ENCODE peak calls at places on chromosomes 11 and 22, in four cellular contexts. H, G, E and I are unnamed samples.

GRCh38 chr22:39463931-39464390 is 7.1 kb downstream of the MGAT3 start:
- DNase-seq in H (no peak), G (no peak), E (no peak), I (no peak)

GRCh38 chr11:103202048-103202651 is 92.9 kb downstream of the DYNC2H1 start:
- DNase-seq in H (no peak), G (peak; percentile 10), E (no peak), I (peak; percentile 1)

GRCh38 chr11:71435278-71435951 is 12.8 kb downstream of the DHCR7 start:
- DNase-seq in H (no peak), G (no peak), E (no peak), I (no peak)

GRCh38 chr11:47001666-47002285 is 65.2 kb downstream of the CSTPP1 start:
- DNase-seq in H (no peak), G (no peak), E (no peak), I (no peak)

GRCh38 chr11:124285610-124286344 is 28.0 kb downstream of the OR8D1 start:
- DNase-seq in H (no peak), G (no peak), E (no peak), I (no peak)

GRCh38 chr11:36014499-36014898 is 70.6 kb downstream of the LDLRAD3 start:
- DNase-seq in H (no peak), G (no peak), E (no peak), I (no peak)

GRCh38 chr11:34653851-34654490 is 33.1 kb downstream of the EHF start:
- DNase-seq in H (no peak), G (peak; percentile 92), E (no peak), I (no peak)

GRCh38 chr11:22276535-22276934 is 61.6 kb upstream of the SLC17A6 start:
- DNase-seq in H (no peak), G (no peak), E (no peak), I (no peak)

GRCh38 chr11:113615098-113615497 is 91.0 kb downstream of the TMPRSS5 start:
- DNase-seq in H (no peak), G (no peak), E (no peak), I (no peak)

GRCh38 chr11:117610045-117610444 is 187.0 kb downstream of the DSCAML1 start:
- DNase-seq in H (no peak), G (no peak), E (peak; percentile 70), I (no peak)

GRCh38 chr11:15991174-15991655 is 365.1 kb downstream of the SOX6 start:
- DNase-seq in H (no peak), G (no peak), E (no peak), I (no peak)

GRCh38 chr11:94328587-94329080 is 24.3 kb downstream of the IZUMO1R start:
- DNase-seq in H (no peak), G (no peak), E (no peak), I (no peak)

GRCh38 chr11:12029738-12030363 is 21.4 kb upstream of the DKK3 start:
- DNase-seq in H (no peak), G (peak; percentile 61), E (no peak), I (no peak)

GRCh38 chr11:71129624-71130023 is 122.8 kb downstream of the SHANK2 start:
- DNase-seq in H (no peak), G (no peak), E (no peak), I (no peak)

GRCh38 chr11:121688860-121689614 is 236.3 kb upstream of the SORL1-AS1 start:
- DNase-seq in H (peak; percentile 17), G (peak; percentile 75), E (no peak), I (no peak)

GRCh38 chr11:121930004-121930965 is 185.7 kb downstream of the BLID start:
- DNase-seq in H (no peak), G (no peak), E (peak; percentile 7), I (no peak)

GRCh38 chr11:67354314-67355022 is 1.1 kb upstream of the POLD4 start:
- DNase-seq in H (no peak), G (peak; percentile 97), E (no peak), I (no peak)

GRCh38 chr11:117815262-117815803 is 9.2 kb downstream of the FXYD2 start:
- DNase-seq in H (no peak), G (no peak), E (peak; percentile 94), I (no peak)

GRCh38 chr11:102144357-102145342 is 34.4 kb downstream of the YAP1 start:
- DNase-seq in H (no peak), G (peak; percentile 60), E (no peak), I (no peak)

GRCh38 chr22:17777005-17777716 is 2.9 kb upstream of the BID start:
- DNase-seq in H (no peak), G (peak; percentile 53), E (peak; percentile 87), I (no peak)

GRCh38 chr11:62909107-62909894 is 11.9 kb downstream of the CHRM1 start:
- DNase-seq in H (peak; percentile 91), G (peak; percentile 70), E (no peak), I (peak; percentile 90)

GRCh38 chr22:23847310-23847920 is 8.6 kb upstream of the DERL3 start:
- DNase-seq in H (no peak), G (no peak), E (no peak), I (no peak)

GRCh38 chr11:3605721-3606324 is 36.0 kb downstream of the ART5 start:
- DNase-seq in H (no peak), G (no peak), E (no peak), I (no peak)

GRCh38 chr22:37233751-37234631 is 10.1 kb downstream of the RAC2 start:
- DNase-seq in H (no peak), G (no peak), E (no peak), I (no peak)

GRCh38 chr22:28025333-28025732 is 106.3 kb upstream of the PITPNB start:
- DNase-seq in H (no peak), G (no peak), E (no peak), I (no peak)

GRCh38 chr11:1006762-1007161 is 29.8 kb downstream of the MUC6 start:
- DNase-seq in H (no peak), G (no peak), E (no peak), I (no peak)
- TF ChIP-seq SUZ12 in H (no peak), G (no peak), E (no peak), I (no peak)

DNA sequence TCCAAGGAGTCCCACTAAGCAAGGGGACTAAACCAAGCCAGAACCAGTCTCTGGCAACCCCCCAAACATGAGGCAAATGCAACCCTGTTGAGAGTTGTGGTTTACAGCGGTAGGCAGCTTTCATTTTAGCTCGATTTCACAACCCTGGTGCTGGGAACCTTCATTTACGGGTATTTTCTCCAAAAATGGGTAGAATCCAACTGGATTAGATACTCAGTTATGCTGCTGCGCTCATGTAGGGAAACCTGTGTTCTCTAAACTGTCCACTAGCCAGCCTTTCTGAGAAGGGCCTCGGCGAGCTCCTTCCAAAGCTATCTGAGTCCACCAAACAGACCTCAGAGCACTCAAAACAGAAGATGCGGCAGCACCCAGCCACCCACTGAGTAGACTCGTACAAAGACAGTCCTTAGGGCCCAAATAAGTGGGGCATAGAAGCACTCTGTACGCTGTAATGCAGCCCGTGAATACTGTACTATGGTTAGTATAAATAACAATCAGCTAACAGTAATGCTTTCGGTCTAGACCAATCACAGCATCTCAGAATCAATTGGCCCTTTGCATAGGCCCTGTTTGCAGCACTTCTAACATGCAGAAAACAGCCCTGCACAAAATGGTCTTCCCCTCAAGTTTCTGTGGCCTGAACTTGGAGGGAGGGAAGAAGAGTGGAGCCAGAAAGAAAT is 104.7 kb downstream of the ETS1 start:
- DNase-seq in H (no peak), G (no peak), E (no peak), I (no peak)
- TF ChIP-seq ZNF274 in H (no peak), G (no peak), E (no peak), I (no peak)

DNA sequence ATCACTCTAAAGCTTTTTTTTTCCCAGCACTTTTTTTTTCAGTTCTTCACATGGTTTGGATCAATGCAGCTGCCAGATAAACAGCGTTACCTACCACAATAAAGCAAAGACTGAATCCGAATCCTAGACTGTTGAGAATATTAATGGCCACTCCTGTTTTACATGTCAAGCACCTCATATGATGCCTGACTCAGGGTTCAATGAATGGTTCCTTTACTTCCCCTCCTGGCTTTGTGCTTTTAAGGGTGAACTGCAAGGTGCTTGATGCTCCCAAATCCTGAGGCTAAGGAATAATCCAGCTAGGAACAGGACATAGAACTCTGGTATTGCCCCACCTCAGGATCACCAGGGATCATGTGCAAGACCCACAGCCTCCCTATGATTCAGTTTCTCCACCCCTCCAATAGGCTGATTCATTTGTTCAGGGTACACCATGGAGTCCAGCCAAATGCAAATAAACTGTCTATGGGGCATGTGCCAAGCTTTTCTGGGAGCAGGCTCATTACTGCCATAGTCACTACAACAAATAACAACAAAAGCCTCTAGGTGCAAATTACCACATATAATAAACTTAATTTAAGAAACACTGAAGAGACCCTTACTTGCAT is 104.3 kb downstream of the GAB2 start:
- DNase-seq in H (no peak), G (peak; percentile 36), E (no peak), I (no peak)
- H3K4me1 ChIP-seq in H (no peaks in the 10 kb centered on the region), G (peaks cover 50% of the 10 kb centered on the region), E (peaks cover 44% of the 10 kb centered on the region), I (no peaks in the 10 kb centered on the region)

DNA sequence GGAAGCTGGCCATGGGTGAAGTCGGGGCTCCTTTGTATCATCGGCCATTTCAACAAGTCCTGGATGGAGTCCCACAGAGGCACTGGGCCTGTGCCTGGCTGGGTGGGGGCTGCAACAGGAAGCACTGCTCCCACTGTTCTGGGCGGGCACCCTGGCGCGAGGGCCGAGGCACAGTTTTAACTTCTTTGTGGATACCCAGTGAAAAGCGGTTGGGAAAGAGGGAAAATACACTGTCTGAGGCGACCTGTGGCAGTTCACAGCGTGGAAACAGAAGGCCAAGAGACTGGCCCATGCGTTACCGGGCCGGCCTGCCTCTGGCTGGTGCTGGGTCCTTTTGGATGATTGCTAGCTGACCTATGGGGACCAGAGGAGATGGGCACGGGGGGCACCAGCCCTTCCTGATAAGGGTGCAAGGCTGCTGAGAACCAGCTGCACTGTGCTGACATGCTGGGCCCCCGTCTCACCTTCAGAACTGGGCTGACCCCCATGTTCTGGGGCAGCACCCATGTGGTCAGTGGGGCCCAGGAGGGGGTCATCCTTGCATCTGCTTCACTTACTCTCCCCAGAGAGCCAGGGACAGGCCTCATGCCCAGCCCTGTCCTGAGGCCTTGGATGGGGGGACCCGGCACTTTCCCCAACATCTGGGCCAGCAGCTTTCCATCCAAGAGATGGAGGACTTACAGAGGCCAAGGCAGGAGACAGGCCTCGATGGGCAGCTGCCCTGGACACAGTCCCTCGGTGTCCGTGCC is 4.2 kb downstream of the OVOL1 start:
- DNase-seq in H (no peak), G (no peak), E (no peak), I (no peak)
- TF ChIP-seq SUZ12 in H (no peak), G (no peak), E (no peak), I (no peak)

DNA sequence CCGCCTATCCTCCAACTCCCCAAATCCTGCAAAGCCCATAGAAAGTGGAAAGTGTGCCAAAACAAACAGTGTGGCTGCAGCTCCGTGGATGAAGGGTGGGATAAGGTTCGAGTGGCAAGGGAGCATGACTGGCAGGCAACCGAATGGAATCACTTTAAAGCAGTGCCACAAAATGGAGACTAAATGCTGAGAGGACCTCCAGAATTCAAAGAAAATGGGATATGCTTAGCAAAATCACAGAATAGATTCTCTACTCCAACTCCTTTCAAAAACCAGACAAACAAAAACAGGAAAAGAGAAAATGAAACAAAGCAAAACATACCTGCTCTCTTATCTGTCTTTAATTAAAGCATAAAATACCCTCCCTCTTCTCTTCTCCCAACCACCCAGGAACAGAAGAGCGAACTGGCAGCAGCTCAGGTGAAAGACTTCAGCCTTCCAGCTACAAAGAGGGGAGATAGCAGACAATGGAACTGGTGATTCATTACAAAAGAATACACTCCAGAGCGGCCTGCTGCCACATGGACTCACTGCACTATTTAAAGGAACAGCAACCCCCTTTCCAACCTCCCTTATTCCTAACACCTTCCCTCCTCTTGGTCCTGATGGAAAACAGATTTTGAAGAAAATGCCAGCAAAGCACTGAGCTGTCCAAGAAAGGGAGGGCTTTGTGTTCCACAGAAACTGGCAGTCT is 118.5 kb downstream of the APOL5 start:
- DNase-seq in H (no peak), G (peak; percentile 71), E (no peak), I (peak; percentile 57)
- TF ChIP-seq ZNF274 in H (no peak), G (no peak), E (no peak), I (no peak)